ENCODE peak calls at places on chromosomes 5 and 9, in ten cellular contexts. One of them, this sample, is unnamed.
A peak's percentile ranks its signal among the peaks of the same experiment; 100 is the strongest.

GRCh38 chr5:173020643-173021042 is 35.5 kb upstream of the CREBRF start:
- DNase-seq in Peyer's patch: peak; percentile 25
- DNase-seq in brain microvascular endothelial cell: no peak
- DNase-seq in lung microvascular endothelial cell: no peak
- DNase-seq in HTR-8/SVneo: no peak
- DNase-seq in stimulated activated CD4-positive, alpha-beta T cell treated with anti-CD3 and anti-CD28 coated beads, TNF-alpha, amount 100 ng/mL, for 4 hours: no peak
- DNase-seq in AG08395: no peak
- DNase-seq in SIG-M5: no peak
- DNase-seq in GM23338: no peak
- DNase-seq in hepatic stellate cell: no peak
- DNase-seq in this sample: no peak

GRCh38 chr5:167642779-167643517 is 648.5 kb upstream of the WWC1 start:
- DNase-seq in Peyer's patch: no peak
- DNase-seq in brain microvascular endothelial cell: peak; percentile 98
- DNase-seq in lung microvascular endothelial cell: no peak
- DNase-seq in HTR-8/SVneo: peak; percentile 46
- DNase-seq in stimulated activated CD4-positive, alpha-beta T cell treated with anti-CD3 and anti-CD28 coated beads, TNF-alpha, amount 100 ng/mL, for 4 hours: no peak
- DNase-seq in AG08395: peak; percentile 79
- DNase-seq in SIG-M5: no peak
- DNase-seq in GM23338: no peak
- DNase-seq in hepatic stellate cell: peak; percentile 58
- DNase-seq in this sample: no peak

GRCh38 chr9:1025131-1025530 is 25.0 kb upstream of the DMRT2 start:
- DNase-seq in Peyer's patch: no peak
- DNase-seq in brain microvascular endothelial cell: no peak
- DNase-seq in lung microvascular endothelial cell: no peak
- DNase-seq in HTR-8/SVneo: no peak
- DNase-seq in stimulated activated CD4-positive, alpha-beta T cell treated with anti-CD3 and anti-CD28 coated beads, TNF-alpha, amount 100 ng/mL, for 4 hours: no peak
- DNase-seq in AG08395: no peak
- DNase-seq in SIG-M5: no peak
- DNase-seq in GM23338: peak; percentile 27
- DNase-seq in hepatic stellate cell: no peak
- DNase-seq in this sample: no peak

GRCh38 chr9:14097215-14097614 is 216.7 kb downstream of the NFIB start:
- DNase-seq in Peyer's patch: no peak
- DNase-seq in brain microvascular endothelial cell: peak; percentile 84
- DNase-seq in lung microvascular endothelial cell: peak; percentile 92
- DNase-seq in HTR-8/SVneo: no peak
- DNase-seq in stimulated activated CD4-positive, alpha-beta T cell treated with anti-CD3 and anti-CD28 coated beads, TNF-alpha, amount 100 ng/mL, for 4 hours: no peak
- DNase-seq in AG08395: no peak
- DNase-seq in SIG-M5: no peak
- DNase-seq in GM23338: peak; percentile 21
- DNase-seq in hepatic stellate cell: no peak
- DNase-seq in this sample: no peak

GRCh38 chr9:82275531-82275930 is 287.0 kb downstream of the SPATA31D1 start:
- DNase-seq in Peyer's patch: no peak
- DNase-seq in brain microvascular endothelial cell: no peak
- DNase-seq in lung microvascular endothelial cell: no peak
- DNase-seq in HTR-8/SVneo: no peak
- DNase-seq in stimulated activated CD4-positive, alpha-beta T cell treated with anti-CD3 and anti-CD28 coated beads, TNF-alpha, amount 100 ng/mL, for 4 hours: no peak
- DNase-seq in AG08395: no peak
- DNase-seq in SIG-M5: no peak
- DNase-seq in GM23338: no peak
- DNase-seq in hepatic stellate cell: no peak
- DNase-seq in this sample: no peak

GRCh38 chr5:107580902-107581823 is 89.6 kb downstream of the EFNA5 start:
- DNase-seq in Peyer's patch: no peak
- DNase-seq in brain microvascular endothelial cell: no peak
- DNase-seq in lung microvascular endothelial cell: no peak
- DNase-seq in HTR-8/SVneo: no peak
- DNase-seq in stimulated activated CD4-positive, alpha-beta T cell treated with anti-CD3 and anti-CD28 coated beads, TNF-alpha, amount 100 ng/mL, for 4 hours: no peak
- DNase-seq in AG08395: peak; percentile 35
- DNase-seq in SIG-M5: no peak
- DNase-seq in GM23338: no peak
- DNase-seq in hepatic stellate cell: no peak
- DNase-seq in this sample: no peak

GRCh38 chr9:17905356-17906203 is 326.7 kb downstream of the SH3GL2 start:
- DNase-seq in Peyer's patch: no peak
- DNase-seq in brain microvascular endothelial cell: no peak
- DNase-seq in lung microvascular endothelial cell: no peak
- DNase-seq in HTR-8/SVneo: no peak
- DNase-seq in stimulated activated CD4-positive, alpha-beta T cell treated with anti-CD3 and anti-CD28 coated beads, TNF-alpha, amount 100 ng/mL, for 4 hours: no peak
- DNase-seq in AG08395: no peak
- DNase-seq in SIG-M5: no peak
- DNase-seq in GM23338: peak; percentile 21
- DNase-seq in hepatic stellate cell: no peak
- DNase-seq in this sample: no peak

GRCh38 chr9:108609227-108609894 is 246.4 kb downstream of the ACTL7B start:
- DNase-seq in Peyer's patch: no peak
- DNase-seq in brain microvascular endothelial cell: no peak
- DNase-seq in lung microvascular endothelial cell: no peak
- DNase-seq in HTR-8/SVneo: no peak
- DNase-seq in stimulated activated CD4-positive, alpha-beta T cell treated with anti-CD3 and anti-CD28 coated beads, TNF-alpha, amount 100 ng/mL, for 4 hours: no peak
- DNase-seq in AG08395: peak; percentile 58
- DNase-seq in SIG-M5: no peak
- DNase-seq in GM23338: no peak
- DNase-seq in hepatic stellate cell: no peak
- DNase-seq in this sample: no peak

GRCh38 chr5:53425598-53426516 is 54.6 kb upstream of the FST start:
- DNase-seq in Peyer's patch: no peak
- DNase-seq in brain microvascular endothelial cell: no peak
- DNase-seq in lung microvascular endothelial cell: no peak
- DNase-seq in HTR-8/SVneo: no peak
- DNase-seq in stimulated activated CD4-positive, alpha-beta T cell treated with anti-CD3 and anti-CD28 coated beads, TNF-alpha, amount 100 ng/mL, for 4 hours: no peak
- DNase-seq in AG08395: no peak
- DNase-seq in SIG-M5: no peak
- DNase-seq in GM23338: peak; percentile 88
- DNase-seq in hepatic stellate cell: no peak
- DNase-seq in this sample: peak; percentile 54

GRCh38 chr9:13975628-13976250 is 338.2 kb downstream of the NFIB start:
- DNase-seq in Peyer's patch: no peak
- DNase-seq in brain microvascular endothelial cell: no peak
- DNase-seq in lung microvascular endothelial cell: peak; percentile 32
- DNase-seq in HTR-8/SVneo: no peak
- DNase-seq in stimulated activated CD4-positive, alpha-beta T cell treated with anti-CD3 and anti-CD28 coated beads, TNF-alpha, amount 100 ng/mL, for 4 hours: no peak
- DNase-seq in AG08395: no peak
- DNase-seq in SIG-M5: no peak
- DNase-seq in GM23338: no peak
- DNase-seq in hepatic stellate cell: peak; percentile 5
- DNase-seq in this sample: no peak

GRCh38 chr9:86135374-86135773 is 36.0 kb upstream of the GOLM1 start:
- DNase-seq in Peyer's patch: no peak
- DNase-seq in brain microvascular endothelial cell: no peak
- DNase-seq in lung microvascular endothelial cell: no peak
- DNase-seq in HTR-8/SVneo: no peak
- DNase-seq in stimulated activated CD4-positive, alpha-beta T cell treated with anti-CD3 and anti-CD28 coated beads, TNF-alpha, amount 100 ng/mL, for 4 hours: no peak
- DNase-seq in AG08395: no peak
- DNase-seq in SIG-M5: no peak
- DNase-seq in GM23338: no peak
- DNase-seq in hepatic stellate cell: no peak
- DNase-seq in this sample: no peak

GRCh38 chr5:167488371-167488770 is 803.1 kb upstream of the WWC1 start:
- DNase-seq in Peyer's patch: no peak
- DNase-seq in brain microvascular endothelial cell: peak; percentile 18
- DNase-seq in lung microvascular endothelial cell: no peak
- DNase-seq in HTR-8/SVneo: no peak
- DNase-seq in stimulated activated CD4-positive, alpha-beta T cell treated with anti-CD3 and anti-CD28 coated beads, TNF-alpha, amount 100 ng/mL, for 4 hours: no peak
- DNase-seq in AG08395: no peak
- DNase-seq in SIG-M5: no peak
- DNase-seq in GM23338: no peak
- DNase-seq in hepatic stellate cell: no peak
- DNase-seq in this sample: no peak

GRCh38 chr5:14930486-14930885 is 58.9 kb upstream of the ANKH start:
- DNase-seq in Peyer's patch: no peak
- DNase-seq in brain microvascular endothelial cell: peak; percentile 27
- DNase-seq in lung microvascular endothelial cell: no peak
- DNase-seq in HTR-8/SVneo: no peak
- DNase-seq in stimulated activated CD4-positive, alpha-beta T cell treated with anti-CD3 and anti-CD28 coated beads, TNF-alpha, amount 100 ng/mL, for 4 hours: no peak
- DNase-seq in AG08395: no peak
- DNase-seq in SIG-M5: no peak
- DNase-seq in GM23338: no peak
- DNase-seq in hepatic stellate cell: no peak
- DNase-seq in this sample: no peak

GRCh38 chr9:79155308-79155707 is 416.5 kb upstream of the TLE4 start:
- DNase-seq in Peyer's patch: no peak
- DNase-seq in brain microvascular endothelial cell: no peak
- DNase-seq in lung microvascular endothelial cell: no peak
- DNase-seq in HTR-8/SVneo: no peak
- DNase-seq in stimulated activated CD4-positive, alpha-beta T cell treated with anti-CD3 and anti-CD28 coated beads, TNF-alpha, amount 100 ng/mL, for 4 hours: no peak
- DNase-seq in AG08395: no peak
- DNase-seq in SIG-M5: no peak
- DNase-seq in GM23338: peak; percentile 53
- DNase-seq in hepatic stellate cell: no peak
- DNase-seq in this sample: no peak

GRCh38 chr5:2633992-2634391 is 117.5 kb downstream of the IRX2 start:
- DNase-seq in Peyer's patch: no peak
- DNase-seq in brain microvascular endothelial cell: no peak
- DNase-seq in lung microvascular endothelial cell: no peak
- DNase-seq in HTR-8/SVneo: no peak
- DNase-seq in stimulated activated CD4-positive, alpha-beta T cell treated with anti-CD3 and anti-CD28 coated beads, TNF-alpha, amount 100 ng/mL, for 4 hours: no peak
- DNase-seq in AG08395: no peak
- DNase-seq in SIG-M5: no peak
- DNase-seq in GM23338: no peak
- DNase-seq in hepatic stellate cell: no peak
- DNase-seq in this sample: no peak

GRCh38 chr9:36903541-36904435 is 130.3 kb downstream of the PAX5 start:
- DNase-seq in Peyer's patch: no peak
- DNase-seq in brain microvascular endothelial cell: peak; percentile 88
- DNase-seq in lung microvascular endothelial cell: peak; percentile 87
- DNase-seq in HTR-8/SVneo: peak; percentile 68
- DNase-seq in stimulated activated CD4-positive, alpha-beta T cell treated with anti-CD3 and anti-CD28 coated beads, TNF-alpha, amount 100 ng/mL, for 4 hours: no peak
- DNase-seq in AG08395: peak; percentile 18
- DNase-seq in SIG-M5: no peak
- DNase-seq in GM23338: no peak
- DNase-seq in hepatic stellate cell: no peak
- DNase-seq in this sample: no peak

GRCh38 chr5:139140631-139141071 is 57.5 kb downstream of the SIL1 start:
- DNase-seq in Peyer's patch: no peak
- DNase-seq in brain microvascular endothelial cell: no peak
- DNase-seq in lung microvascular endothelial cell: no peak
- DNase-seq in HTR-8/SVneo: no peak
- DNase-seq in stimulated activated CD4-positive, alpha-beta T cell treated with anti-CD3 and anti-CD28 coated beads, TNF-alpha, amount 100 ng/mL, for 4 hours: no peak
- DNase-seq in AG08395: peak; percentile 78
- DNase-seq in SIG-M5: no peak
- DNase-seq in GM23338: no peak
- DNase-seq in hepatic stellate cell: peak; percentile 51
- DNase-seq in this sample: no peak

GRCh38 chr5:16794381-16794913 is 141.6 kb downstream of the MYO10 start:
- DNase-seq in Peyer's patch: no peak
- DNase-seq in brain microvascular endothelial cell: no peak
- DNase-seq in lung microvascular endothelial cell: no peak
- DNase-seq in HTR-8/SVneo: no peak
- DNase-seq in stimulated activated CD4-positive, alpha-beta T cell treated with anti-CD3 and anti-CD28 coated beads, TNF-alpha, amount 100 ng/mL, for 4 hours: no peak
- DNase-seq in AG08395: no peak
- DNase-seq in SIG-M5: no peak
- DNase-seq in GM23338: no peak
- DNase-seq in hepatic stellate cell: no peak
- DNase-seq in this sample: no peak

GRCh38 chr5:61275841-61276240 is 56.2 kb upstream of the ZSWIM6 start:
- DNase-seq in Peyer's patch: peak; percentile 57
- DNase-seq in brain microvascular endothelial cell: peak; percentile 50
- DNase-seq in lung microvascular endothelial cell: peak; percentile 94
- DNase-seq in HTR-8/SVneo: peak; percentile 15
- DNase-seq in stimulated activated CD4-positive, alpha-beta T cell treated with anti-CD3 and anti-CD28 coated beads, TNF-alpha, amount 100 ng/mL, for 4 hours: no peak
- DNase-seq in AG08395: peak; percentile 41
- DNase-seq in SIG-M5: peak; percentile 73
- DNase-seq in GM23338: no peak
- DNase-seq in hepatic stellate cell: peak; percentile 12
- DNase-seq in this sample: no peak

GRCh38 chr9:114004221-114004716 is 73.8 kb downstream of the AMBP start:
- DNase-seq in Peyer's patch: peak; percentile 45
- DNase-seq in brain microvascular endothelial cell: peak; percentile 43
- DNase-seq in lung microvascular endothelial cell: peak; percentile 78
- DNase-seq in HTR-8/SVneo: no peak
- DNase-seq in stimulated activated CD4-positive, alpha-beta T cell treated with anti-CD3 and anti-CD28 coated beads, TNF-alpha, amount 100 ng/mL, for 4 hours: no peak
- DNase-seq in AG08395: no peak
- DNase-seq in SIG-M5: no peak
- DNase-seq in GM23338: no peak
- DNase-seq in hepatic stellate cell: no peak
- DNase-seq in this sample: no peak

GRCh38 chr5:156936972-156937371 is 26.1 kb downstream of the TIMD4 start:
- DNase-seq in Peyer's patch: no peak
- DNase-seq in brain microvascular endothelial cell: no peak
- DNase-seq in lung microvascular endothelial cell: no peak
- DNase-seq in HTR-8/SVneo: no peak
- DNase-seq in stimulated activated CD4-positive, alpha-beta T cell treated with anti-CD3 and anti-CD28 coated beads, TNF-alpha, amount 100 ng/mL, for 4 hours: no peak
- DNase-seq in AG08395: no peak
- DNase-seq in SIG-M5: no peak
- DNase-seq in GM23338: no peak
- DNase-seq in hepatic stellate cell: no peak
- DNase-seq in this sample: no peak

GRCh38 chr9:38467404-38467803 is 43.1 kb upstream of the IGFBPL1 start:
- DNase-seq in Peyer's patch: no peak
- DNase-seq in brain microvascular endothelial cell: no peak
- DNase-seq in lung microvascular endothelial cell: no peak
- DNase-seq in HTR-8/SVneo: no peak
- DNase-seq in stimulated activated CD4-positive, alpha-beta T cell treated with anti-CD3 and anti-CD28 coated beads, TNF-alpha, amount 100 ng/mL, for 4 hours: no peak
- DNase-seq in AG08395: no peak
- DNase-seq in SIG-M5: no peak
- DNase-seq in GM23338: no peak
- DNase-seq in hepatic stellate cell: no peak
- DNase-seq in this sample: no peak